ENCODE peak calls at places on chromosomes 6 and 20, in four cellular contexts. H is BE2C, I is fibroblast of lung, V is A673. X is an unnamed sample.

GRCh38 chr6:148307400-148307799 is 35.2 kb upstream of the SASH1 start:
- DNase-seq in V (no peak), I (peak), H (no peak), X (no peak)

GRCh38 chr6:95230071-95230740 is 347.1 kb upstream of the MANEA start:
- DNase-seq in I (no peak), H (peak), V (no peak), X (no peak)

GRCh38 chr20:13142143-13142542 is 78.9 kb upstream of the ISM1 start:
- DNase-seq in H (no peak), I (peak), V (no peak), X (no peak)

GRCh38 chr6:6751615-6752014 is 163.1 kb downstream of the LY86 start:
- DNase-seq in I (no peak), H (no peak), V (peak), X (no peak)

GRCh38 chr6:51007237-51007636 is 188.6 kb downstream of the TFAP2B start:
- DNase-seq in I (no peak), H (no peak), V (no peak), X (no peak)

GRCh38 chr20:4113546-4113945 is 98.2 kb upstream of the RNF24 start:
- DNase-seq in H (no peak), V (no peak), I (no peak), X (no peak)

GRCh38 chr20:4260102-4260501 is 244.7 kb upstream of the RNF24 start:
- DNase-seq in H (no peak), I (no peak), V (no peak), X (no peak)

GRCh38 chr20:50094522-50094921 is 18.4 kb downstream of the UBE2V1 start:
- DNase-seq in V (no peak), I (no peak), H (no peak), X (no peak)

GRCh38 chr6:50141100-50141499 is 91.4 kb upstream of the DEFB112 start:
- DNase-seq in I (no peak), V (no peak), H (no peak), X (no peak)

GRCh38 chr20:990293-990959 is 11.7 kb downstream of the RSPO4 start:
- DNase-seq in H (no peak), V (no peak), I (no peak), X (no peak)

GRCh38 chr20:18553746-18554145 is 13.5 kb upstream of the SMIM26 start:
- DNase-seq in I (no peak), H (no peak), V (no peak), X (no peak)
- TF ChIP-seq CTCF in I (no peak), H (no peak), V (no peak), X (no peak)

DNA sequence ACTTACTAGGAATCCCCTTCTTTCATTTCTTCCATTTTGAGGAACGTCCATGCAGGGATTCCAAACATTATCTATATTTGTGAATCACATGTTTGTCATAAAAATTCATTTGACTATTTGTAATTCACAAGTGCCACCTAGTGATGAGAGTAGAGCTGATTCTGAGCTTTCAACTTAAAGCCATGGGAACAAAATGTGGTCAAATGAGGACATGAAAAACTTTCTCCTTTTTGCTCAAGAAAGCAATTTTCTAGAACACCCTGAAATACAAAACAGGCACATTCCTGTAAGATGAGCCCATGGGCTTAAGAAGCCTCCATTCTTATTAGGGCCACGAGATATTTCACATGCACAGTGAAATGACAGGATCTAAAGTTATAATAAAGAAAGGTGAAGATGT is 12.3 kb downstream of the MAP3K7 start:
- DNase-seq in I (peak), V (peak), H (no peak), X (peak)
- TF ChIP-seq CTCF in I (peak), V (peak), H (peak), X (peak)

GRCh38 chr6:142462260-142462659 is 160.5 kb downstream of the ADGRG6 start:
- DNase-seq in I (no peak), H (no peak), V (peak), X (no peak)
- TF ChIP-seq CTCF in I (no peak), H (peak), V (peak), X (peak)

GRCh38 chr6:152118678-152119077 is 311.2 kb downstream of the ESR1 start:
- DNase-seq in V (peak), H (no peak), I (no peak), X (no peak)
- TF ChIP-seq CTCF in V (peak), H (no peak), I (no peak), X (peak)